ENCODE peak calls at places on chromosomes 1 and 21, in eight cellular contexts. U is M059J; F is hepatocyte; W is activated CD8-positive, alpha-beta memory T cell treated with anti-CD3 and anti-CD28 coated beads for 1 hour; E is effector memory CD4-positive, alpha-beta T cell; I is WTC11; O is HS-27A; Y is EH. Q is an unnamed sample.

GRCh38 chr1:26378088-26378878 is 5.7 kb upstream of the ZNF683 start:
- DNase-seq in U (peak; percentile 98), F (peak; percentile 69), W (peak; percentile 57), E (peak; percentile 73), I (no peak), O (peak; percentile 97), Y (peak; percentile 99), Q (peak; percentile 96)

GRCh38 chr1:4616831-4617465 is 37.5 kb upstream of the AJAP1 start:
- DNase-seq in U (no peak), F (no peak), W (no peak), E (no peak), I (no peak), O (no peak), Y (no peak), Q (no peak)

GRCh38 chr1:1399870-1400575 is 888 bp upstream of the CCNL2 start:
- DNase-seq in U (peak; percentile 33), F (no peak), W (no peak), E (no peak), I (no peak), O (no peak), Y (peak; percentile 32), Q (peak; percentile 13)

GRCh38 chr1:115676498-115677171 is 34.9 kb downstream of the VANGL1 start:
- DNase-seq in U (peak; percentile 82), F (no peak), W (no peak), E (no peak), I (no peak), O (no peak), Y (no peak), Q (no peak)

GRCh38 chr1:175774921-175775320 is 31.5 kb upstream of the TNR start:
- DNase-seq in U (no peak), F (no peak), W (no peak), E (no peak), I (peak; percentile 25), O (no peak), Y (no peak), Q (no peak)

GRCh38 chr1:162564762-162565218 is 3.3 kb downstream of the UAP1 start:
- DNase-seq in U (peak; percentile 17), F (no peak), W (no peak), E (no peak), I (no peak), O (no peak), Y (peak; percentile 24), Q (no peak)

GRCh38 chr1:197632651-197633050 is 142.6 kb downstream of the DENND1B start:
- DNase-seq in U (no peak), F (no peak), W (no peak), E (no peak), I (no peak), O (no peak), Y (no peak), Q (no peak)

GRCh38 chr1:23103001-23103879 is 65.4 kb downstream of the LUZP1 start:
- DNase-seq in U (peak; percentile 70), F (no peak), W (no peak), E (no peak), I (no peak), O (no peak), Y (peak; percentile 60), Q (no peak)

GRCh38 chr1:187648091-187648490 is 819.3 kb downstream of the PLA2G4A start:
- DNase-seq in U (no peak), F (no peak), W (no peak), E (no peak), I (no peak), O (no peak), Y (no peak), Q (peak; percentile 23)

GRCh38 chr1:207327994-207328393 is 6.5 kb downstream of the CD55 start:
- DNase-seq in U (peak; percentile 61), F (no peak), W (no peak), E (no peak), I (no peak), O (no peak), Y (peak; percentile 77), Q (peak; percentile 58)

GRCh38 chr21:39863111-39863510 is 4.1 kb upstream of the PCP4 start:
- DNase-seq in U (peak; percentile 75), F (no peak), W (no peak), E (no peak), I (no peak), O (no peak), Y (no peak), Q (peak; percentile 6)

GRCh38 chr1:61011514-61012263 is 70.7 kb upstream of the NFIA start:
- DNase-seq in U (no peak), F (no peak), W (no peak), E (no peak), I (no peak), O (no peak), Y (no peak), Q (no peak)

GRCh38 chr1:89104687-89105086 is 21.2 kb downstream of the GBP2 start:
- DNase-seq in U (no peak), F (no peak), W (no peak), E (no peak), I (peak; percentile 42), O (no peak), Y (no peak), Q (no peak)

GRCh38 chr1:232259333-232259732 is 370.6 kb downstream of the SIPA1L2 start:
- DNase-seq in U (no peak), F (no peak), W (no peak), E (no peak), I (no peak), O (no peak), Y (no peak), Q (no peak)

GRCh38 chr1:180837025-180837424 is 75.7 kb upstream of the KIAA1614 start:
- DNase-seq in U (no peak), F (no peak), W (no peak), E (no peak), I (no peak), O (no peak), Y (no peak), Q (no peak)

GRCh38 chr21:25385912-25386474 is 221.3 kb downstream of the MRPL39 start:
- DNase-seq in U (peak; percentile 78), F (peak; percentile 86), W (no peak), E (no peak), I (peak; percentile 49), O (no peak), Y (peak; percentile 65), Q (peak; percentile 75)

GRCh38 chr1:59574085-59574484 is 240.7 kb upstream of the HOOK1 start:
- DNase-seq in U (peak; percentile 71), F (no peak), W (no peak), E (no peak), I (no peak), O (peak; percentile 45), Y (peak; percentile 85), Q (peak; percentile 63)

GRCh38 chr1:23772049-23772853 is 6.0 kb upstream of the PITHD1 start:
- DNase-seq in U (peak; percentile 82), F (peak; percentile 91), W (peak; percentile 70), E (peak; percentile 60), I (peak; percentile 92), O (peak; percentile 53), Y (peak; percentile 81), Q (peak; percentile 86)

GRCh38 chr1:2859881-2860430 is 58.5 kb upstream of the TTC34 start:
- DNase-seq in U (no peak), F (no peak), W (no peak), E (no peak), I (no peak), O (no peak), Y (no peak), Q (no peak)

GRCh38 chr1:92476071-92476607 is 10.6 kb downstream of the GFI1 start:
- DNase-seq in U (no peak), F (no peak), W (no peak), E (peak; percentile 60), I (peak; percentile 20), O (no peak), Y (no peak), Q (no peak)

GRCh38 chr1:49106438-49106837 is 329.7 kb upstream of the BEND5 start:
- DNase-seq in U (no peak), F (no peak), W (no peak), E (no peak), I (no peak), O (no peak), Y (no peak), Q (no peak)

GRCh38 chr1:1907098-1907736 is 7.8 kb upstream of the CALML6 start:
- DNase-seq in U (no peak), F (peak; percentile 28), W (no peak), E (no peak), I (no peak), O (no peak), Y (peak; percentile 18), Q (peak; percentile 81)

GRCh38 chr1:11539850-11540772 is 61.2 kb downstream of the DISP3 start:
- DNase-seq in U (no peak), F (no peak), W (no peak), E (no peak), I (no peak), O (no peak), Y (no peak), Q (no peak)

GRCh38 chr1:8116892-8117262 is 90.8 kb upstream of the ERRFI1 start:
- DNase-seq in U (peak; percentile 75), F (peak; percentile 61), W (no peak), E (no peak), I (no peak), O (no peak), Y (peak; percentile 89), Q (no peak)

GRCh38 chr1:153122831-153123421 is 9.6 kb upstream of the SPRR2F start:
- DNase-seq in U (peak; percentile 3), F (peak; percentile 8), W (no peak), E (no peak), I (peak; percentile 74), O (no peak), Y (no peak), Q (peak; percentile 95)

GRCh38 chr1:147726161-147726560 is 34.2 kb downstream of the GJA5 start:
- DNase-seq in U (no peak), F (no peak), W (no peak), E (no peak), I (no peak), O (no peak), Y (no peak), Q (no peak)

GRCh38 chr1:45306319-45306718 is 20.4 kb upstream of the HPDL start:
- DNase-seq in U (peak; percentile 38), F (no peak), W (no peak), E (no peak), I (no peak), O (no peak), Y (peak; percentile 63), Q (no peak)

GRCh38 chr1:33918368-33918767 is 54.5 kb downstream of the HMGB4 start:
- DNase-seq in U (peak; percentile 80), F (no peak), W (no peak), E (no peak), I (no peak), O (no peak), Y (peak; percentile 83), Q (no peak)

GRCh38 chr1:234409328-234409727 is 36.1 kb downstream of the COA6 start:
- DNase-seq in U (no peak), F (no peak), W (no peak), E (no peak), I (no peak), O (no peak), Y (peak; percentile 18), Q (no peak)

GRCh38 chr1:59443355-59443754 is 146.5 kb downstream of the FGGY start:
- DNase-seq in U (peak; percentile 22), F (no peak), W (no peak), E (no peak), I (no peak), O (peak; percentile 82), Y (peak; percentile 72), Q (no peak)

GRCh38 chr1:1066403-1067283 is 7.5 kb downstream of the RNF223 start:
- DNase-seq in U (peak; percentile 48), F (no peak), W (no peak), E (no peak), I (no peak), O (no peak), Y (no peak), Q (no peak)